ENCODE peak calls at places on chromosomes 7 and 10, in four cellular contexts. C is Peyer's patch, Y is HCT116, B is ovary. U is an unnamed sample. For H3K4me1, the result is how much of the 10 kb centered on the place peaks cover.

GRCh38 chr7:18547509-18548187 is 52.1 kb downstream of the HDAC9 start:
- DNase-seq in C (no peak), Y (no peak), B (no peak), U (no peak)

GRCh38 chr10:112000466-112000865 is 183.1 kb downstream of the GPAM start:
- DNase-seq in C (no peak), Y (no peak), B (no peak), U (no peak)

GRCh38 chr10:100163704-100164621 is 21.9 kb downstream of the ERLIN1 start:
- DNase-seq in C (no peak), Y (no peak), B (no peak), U (no peak)

GRCh38 chr7:24732646-24733413 is 24.4 kb downstream of the GSDME start:
- DNase-seq in C (no peak), Y (no peak), B (no peak), U (no peak)

GRCh38 chr7:105007298-105007697 is 6.7 kb upstream of the KMT2E start:
- DNase-seq in C (no peak), Y (no peak), B (no peak), U (no peak)

GRCh38 chr7:43686991-43687390 is 42.3 kb downstream of the COA1 start:
- DNase-seq in C (no peak), Y (no peak), B (no peak), U (no peak)

GRCh38 chr10:43258032-43258921 is 8.6 kb downstream of the RASGEF1A start:
- DNase-seq in C (peak), Y (no peak), B (peak), U (no peak)

GRCh38 chr10:6563720-6564119 is 16.4 kb downstream of the PRKCQ start:
- DNase-seq in C (no peak), Y (no peak), B (no peak), U (no peak)

GRCh38 chr7:11244149-11244548 is 270.5 kb downstream of the PHF14 start:
- DNase-seq in C (no peak), Y (no peak), B (no peak), U (no peak)

GRCh38 chr10:131901181-131901829 is 497 bp downstream of the PPP2R2D start:
- DNase-seq in C (peak), Y (no peak), B (peak), U (peak)

GRCh38 chr7:10889266-10889898 is 84.3 kb upstream of the PHF14 start:
- DNase-seq in C (no peak), Y (peak), B (no peak), U (no peak)

GRCh38 chr7:120582916-120583315 is 275.0 kb downstream of the TSPAN12 start:
- DNase-seq in C (no peak), Y (no peak), B (no peak), U (no peak)

GRCh38 chr7:135537905-135538304 is 19.8 kb upstream of the NUP205 start:
- DNase-seq in C (no peak), Y (no peak), B (no peak), U (no peak)

GRCh38 chr10:106175760-106176377 is 988.6 kb downstream of the SORCS1 start:
- DNase-seq in C (no peak), Y (no peak), B (no peak), U (no peak)

GRCh38 chr7:158384746-158385145 is 202.9 kb downstream of the PTPRN2 start:
- DNase-seq in C (no peak), Y (no peak), B (no peak), U (no peak)

GRCh38 chr7:47307311-47307710 is 274.6 kb downstream of the TNS3 start:
- DNase-seq in C (no peak), Y (no peak), B (no peak), U (no peak)

GRCh38 chr10:43086321-43086942 is 9.6 kb downstream of the RET start:
- DNase-seq in C (no peak), Y (no peak), B (no peak), U (peak)

GRCh38 chr10:6528198-6528950 is 51.7 kb downstream of the PRKCQ start:
- DNase-seq in C (no peak), Y (no peak), B (no peak), U (no peak)

GRCh38 chr7:96320437-96320836 is 1.5 kb downstream of the SLC25A13 start:
- DNase-seq in C (no peak), Y (no peak), B (no peak), U (no peak)

GRCh38 chr10:104842704-104843103 is 201.6 kb downstream of the SORCS3 start:
- DNase-seq in C (no peak), Y (no peak), B (no peak), U (no peak)

GRCh38 chr10:86265877-86266259 is 100.7 kb downstream of the GRID1 start:
- DNase-seq in C (peak), Y (no peak), B (no peak), U (no peak)

GRCh38 chr7:54992876-54993490 is 25.8 kb upstream of the EGFR start:
- DNase-seq in C (no peak), Y (no peak), B (no peak), U (no peak)

GRCh38 chr10:132916956-132917666 is 25.3 kb downstream of the CFAP46 start:
- DNase-seq in C (no peak), Y (no peak), B (peak), U (peak)

GRCh38 chr7:7699970-7700369 is 18.4 kb downstream of the RPA3 start:
- DNase-seq in C (no peak), Y (no peak), B (no peak), U (no peak)
- H3K4me1 ChIP-seq in C (under half), Y (under half), B (under half), U (under half)

GRCh38 chr10:89701238-89702120 is at the start of gene KIF20B:
- DNase-seq in C (peak), Y (peak), B (peak), U (peak)
- TF ChIP-seq POLR2A in C (peak), Y (peak), B (peak), U (peak)

GRCh38 chr7:108278281-108278680 is 148.1 kb upstream of the LAMB4 start:
- DNase-seq in C (no peak), Y (no peak), B (no peak), U (no peak)

GRCh38 chr7:108283252-108283651 is 153.1 kb upstream of the LAMB4 start:
- DNase-seq in C (no peak), Y (no peak), B (no peak), U (no peak)

GRCh38 chr7:108282427-108282996 is 152.4 kb upstream of the LAMB4 start:
- DNase-seq in C (no peak), Y (no peak), B (no peak), U (no peak)

GRCh38 chr7:108278776-108279175 is 148.6 kb upstream of the LAMB4 start:
- DNase-seq in C (no peak), Y (no peak), B (no peak), U (no peak)

DNA sequence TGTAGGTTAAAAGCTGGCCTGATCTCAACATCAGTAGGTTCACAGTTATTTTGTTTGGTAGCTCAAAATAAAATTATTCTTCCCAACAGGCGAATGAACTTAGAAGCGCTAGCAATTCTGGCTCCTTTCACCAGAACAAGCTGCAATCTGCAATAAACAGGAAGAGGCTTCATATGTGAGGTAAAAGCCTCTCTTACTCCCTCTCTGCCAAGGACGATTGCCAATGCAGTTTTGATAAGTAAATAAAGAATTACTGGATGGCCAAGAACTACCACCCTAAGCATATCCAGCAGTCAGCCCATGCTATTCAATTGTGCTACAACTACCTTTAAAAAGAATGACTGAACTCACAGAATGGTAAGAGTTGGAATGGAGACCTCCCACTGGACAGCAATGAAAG is 150.0 kb upstream of the LAMB4 start:
- DNase-seq in C (no peak), Y (no peak), B (no peak), U (no peak)
- H3K27ac ChIP-seq in C (no peak), Y (no peak), B (no peak), U (no peak)

DNA sequence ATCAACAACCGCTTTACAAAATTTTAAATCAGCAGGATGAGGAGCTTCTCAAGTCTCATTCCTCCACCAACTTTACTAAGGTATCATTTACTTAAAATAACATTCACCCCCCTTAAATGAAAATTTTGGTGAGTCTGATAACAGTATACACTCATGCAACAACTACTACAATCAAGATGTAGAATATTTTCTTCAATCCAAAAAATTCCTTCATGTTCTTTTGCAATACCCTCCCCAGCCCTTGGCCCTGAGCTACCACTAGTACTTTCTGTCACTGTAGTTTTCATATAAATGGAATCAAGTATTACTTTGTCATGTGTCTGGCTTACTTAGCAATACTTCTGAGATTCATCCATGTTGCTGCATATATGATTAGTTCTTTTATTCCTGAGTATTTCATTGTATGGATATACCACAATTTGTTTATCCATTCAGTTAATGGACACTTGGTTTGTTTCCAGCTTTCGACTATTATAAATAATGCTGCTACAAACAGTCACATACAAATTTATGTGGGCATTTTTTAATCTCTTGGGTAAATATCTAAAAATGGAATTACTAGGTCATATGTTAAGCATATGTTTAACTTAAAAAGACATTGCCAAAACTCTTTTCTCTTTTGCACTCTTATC is 43.0 kb downstream of the NT5C2 start:
- DNase-seq in C (no peak), Y (no peak), B (no peak), U (no peak)
- H3K4me1 ChIP-seq in C (under half), Y (under half), B (under half), U (under half)

DNA sequence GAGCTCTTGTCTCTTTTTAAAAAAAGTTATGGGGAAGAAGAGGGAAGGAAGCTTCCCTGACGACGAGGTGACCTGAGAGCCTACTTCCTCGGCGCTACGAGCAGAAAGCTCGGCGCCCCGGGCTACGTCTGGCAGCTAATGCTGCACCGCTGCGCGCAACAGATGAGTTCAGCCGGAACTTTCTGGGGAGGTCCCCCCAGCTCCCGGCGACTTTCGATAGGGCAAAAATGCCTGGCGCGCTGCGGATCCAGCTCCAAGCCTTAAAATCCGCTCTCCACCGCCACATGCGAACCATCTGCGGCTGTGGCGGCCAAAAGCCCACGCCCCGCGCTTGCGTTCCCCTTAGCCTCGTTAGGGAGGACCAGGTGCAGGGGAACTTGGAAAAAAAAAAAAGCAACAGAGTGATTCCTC is 620 bp downstream of the P4HA1 start:
- DNase-seq in C (peak), Y (no peak), B (peak), U (peak)
- TF ChIP-seq POLR2A in C (peak), Y (no peak), B (no peak), U (no peak)

GRCh38 chr7:116354546-116355422 is 144.4 kb downstream of the TES start:
- DNase-seq in C (no peak), Y (peak), B (peak), U (peak)

GRCh38 chr7:116355423-116355765 is 144.1 kb upstream of the CAV2 start:
- DNase-seq in C (no peak), Y (no peak), B (no peak), U (no peak)

GRCh38 chr7:116356333-116356965 is 143.1 kb upstream of the CAV2 start:
- DNase-seq in C (no peak), Y (no peak), B (no peak), U (peak)

GRCh38 chr7:116356979-116357378 is 142.6 kb upstream of the CAV2 start:
- DNase-seq in C (no peak), Y (no peak), B (no peak), U (no peak)

GRCh38 chr7:116357776-116358670 is 141.5 kb upstream of the CAV2 start:
- DNase-seq in C (no peak), Y (no peak), B (no peak), U (no peak)
- H3K27ac ChIP-seq in C (no peak), Y (peak), B (no peak), U (no peak)

GRCh38 chr7:130372402-130372801 is 7.9 kb upstream of the CPA1 start:
- DNase-seq in C (no peak), Y (no peak), B (no peak), U (no peak)
- H3K4me1 ChIP-seq in C (under half), Y (under half), B (under half), U (under half)

GRCh38 chr7:2138146-2138765 is 94.5 kb downstream of the MAD1L1 start:
- DNase-seq in C (peak), Y (no peak), B (peak), U (no peak)
- TF ChIP-seq POLR2A in C (no peak), Y (no peak), B (no peak), U (no peak)

DNA sequence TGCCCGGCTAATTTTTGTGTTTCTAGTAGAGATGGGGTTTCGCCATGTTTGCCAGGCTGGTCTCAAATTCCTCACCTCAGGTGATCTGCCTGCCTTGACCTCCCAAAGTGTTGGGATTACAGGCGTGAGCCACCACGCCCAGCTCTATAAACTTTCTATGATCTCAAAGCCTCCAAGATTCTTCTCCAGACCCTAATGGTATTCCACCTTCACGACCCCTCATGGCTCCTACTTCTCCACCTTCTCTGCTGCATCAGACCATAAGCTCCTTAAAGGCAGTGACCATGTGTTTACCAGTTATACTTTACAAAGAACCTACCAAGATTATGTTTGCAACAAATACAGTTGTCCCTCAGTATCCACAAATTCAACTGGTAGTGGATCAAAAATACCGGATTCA is 10.1 kb upstream of the BAZ1B start:
- DNase-seq in C (no peak), Y (no peak), B (no peak), U (no peak)
- H3K27ac ChIP-seq in C (no peak), Y (no peak), B (no peak), U (no peak)